ENCODE peak calls at places on chromosomes 2 and 18, in eight cellular contexts. One of them, this sample, is unnamed.

GRCh38 chr2:19786408-19787058 is 115.2 kb downstream of the TTC32 start:
- DNase-seq in caudate nucleus: no peak
- DNase-seq in CD8-positive, alpha-beta memory T cell: no peak
- DNase-seq in uterus: no peak
- DNase-seq in GOT3: no peak
- DNase-seq in ACHN: peak
- DNase-seq in NCI-H524: no peak
- DNase-seq in LHCN-M2: peak
- DNase-seq in this sample: no peak

GRCh38 chr18:62281684-62282083 is 43.4 kb upstream of the TNFRSF11A start:
- DNase-seq in caudate nucleus: no peak
- DNase-seq in CD8-positive, alpha-beta memory T cell: no peak
- DNase-seq in uterus: no peak
- DNase-seq in GOT3: no peak
- DNase-seq in ACHN: no peak
- DNase-seq in NCI-H524: no peak
- DNase-seq in LHCN-M2: peak
- DNase-seq in this sample: no peak

GRCh38 chr18:25896178-25896780 is 194.1 kb downstream of the SS18 start:
- DNase-seq in caudate nucleus: no peak
- DNase-seq in CD8-positive, alpha-beta memory T cell: no peak
- DNase-seq in uterus: peak
- DNase-seq in GOT3: no peak
- DNase-seq in ACHN: peak
- DNase-seq in NCI-H524: peak
- DNase-seq in LHCN-M2: peak
- DNase-seq in this sample: peak

GRCh38 chr2:197969391-197969893 is 165.0 kb downstream of the PLCL1 start:
- DNase-seq in caudate nucleus: no peak
- DNase-seq in CD8-positive, alpha-beta memory T cell: no peak
- DNase-seq in uterus: no peak
- DNase-seq in GOT3: no peak
- DNase-seq in ACHN: no peak
- DNase-seq in NCI-H524: no peak
- DNase-seq in LHCN-M2: no peak
- DNase-seq in this sample: no peak

GRCh38 chr2:108329771-108330170 is 41.1 kb downstream of the SULT1C2 start:
- DNase-seq in caudate nucleus: no peak
- DNase-seq in CD8-positive, alpha-beta memory T cell: no peak
- DNase-seq in uterus: no peak
- DNase-seq in GOT3: no peak
- DNase-seq in ACHN: no peak
- DNase-seq in NCI-H524: no peak
- DNase-seq in LHCN-M2: no peak
- DNase-seq in this sample: no peak

GRCh38 chr18:41459657-41460056 is 495.4 kb upstream of the PIK3C3 start:
- DNase-seq in caudate nucleus: no peak
- DNase-seq in CD8-positive, alpha-beta memory T cell: no peak
- DNase-seq in uterus: no peak
- DNase-seq in GOT3: no peak
- DNase-seq in ACHN: no peak
- DNase-seq in NCI-H524: no peak
- DNase-seq in LHCN-M2: no peak
- DNase-seq in this sample: no peak

GRCh38 chr2:120919771-120920437 is 184.2 kb downstream of the GLI2 start:
- DNase-seq in caudate nucleus: no peak
- DNase-seq in CD8-positive, alpha-beta memory T cell: no peak
- DNase-seq in uterus: no peak
- DNase-seq in GOT3: no peak
- DNase-seq in ACHN: no peak
- DNase-seq in NCI-H524: no peak
- DNase-seq in LHCN-M2: peak
- DNase-seq in this sample: no peak

GRCh38 chr2:99940963-99941362 is 201.4 kb downstream of the AFF3 start:
- DNase-seq in caudate nucleus: no peak
- DNase-seq in CD8-positive, alpha-beta memory T cell: no peak
- DNase-seq in uterus: no peak
- DNase-seq in GOT3: no peak
- DNase-seq in ACHN: no peak
- DNase-seq in NCI-H524: no peak
- DNase-seq in LHCN-M2: no peak
- DNase-seq in this sample: no peak

GRCh38 chr2:81895620-81896245 is 1591.2 kb upstream of the LRRTM1 start:
- DNase-seq in caudate nucleus: no peak
- DNase-seq in CD8-positive, alpha-beta memory T cell: no peak
- DNase-seq in uterus: no peak
- DNase-seq in GOT3: no peak
- DNase-seq in ACHN: peak
- DNase-seq in NCI-H524: no peak
- DNase-seq in LHCN-M2: no peak
- DNase-seq in this sample: no peak

GRCh38 chr18:23703057-23703986 is 14.1 kb downstream of the LAMA3 start:
- DNase-seq in caudate nucleus: peak
- DNase-seq in CD8-positive, alpha-beta memory T cell: peak
- DNase-seq in uterus: peak
- DNase-seq in GOT3: no peak
- DNase-seq in ACHN: peak
- DNase-seq in NCI-H524: peak
- DNase-seq in LHCN-M2: peak
- DNase-seq in this sample: peak

GRCh38 chr2:62084823-62085222 is 111.1 kb upstream of the B3GNT2 start:
- DNase-seq in caudate nucleus: no peak
- DNase-seq in CD8-positive, alpha-beta memory T cell: no peak
- DNase-seq in uterus: no peak
- DNase-seq in GOT3: no peak
- DNase-seq in ACHN: no peak
- DNase-seq in NCI-H524: no peak
- DNase-seq in LHCN-M2: no peak
- DNase-seq in this sample: no peak

GRCh38 chr2:100494712-100495111 is 24.4 kb downstream of the NMS start:
- DNase-seq in caudate nucleus: no peak
- DNase-seq in CD8-positive, alpha-beta memory T cell: no peak
- DNase-seq in uterus: no peak
- DNase-seq in GOT3: no peak
- DNase-seq in ACHN: no peak
- DNase-seq in NCI-H524: no peak
- DNase-seq in LHCN-M2: no peak
- DNase-seq in this sample: no peak

GRCh38 chr2:229591611-229592010 is 122.7 kb downstream of the DNER start:
- DNase-seq in caudate nucleus: peak
- DNase-seq in CD8-positive, alpha-beta memory T cell: no peak
- DNase-seq in uterus: no peak
- DNase-seq in GOT3: no peak
- DNase-seq in ACHN: no peak
- DNase-seq in NCI-H524: peak
- DNase-seq in LHCN-M2: no peak
- DNase-seq in this sample: no peak

GRCh38 chr2:69366-70344 is 23.4 kb upstream of the FAM110C start:
- DNase-seq in caudate nucleus: no peak
- DNase-seq in CD8-positive, alpha-beta memory T cell: no peak
- DNase-seq in uterus: no peak
- DNase-seq in GOT3: no peak
- DNase-seq in ACHN: peak
- DNase-seq in NCI-H524: no peak
- DNase-seq in LHCN-M2: no peak
- DNase-seq in this sample: peak

GRCh38 chr18:58392336-58393000 is 236.4 kb downstream of the ALPK2 start:
- DNase-seq in caudate nucleus: no peak
- DNase-seq in CD8-positive, alpha-beta memory T cell: no peak
- DNase-seq in uterus: peak
- DNase-seq in GOT3: no peak
- DNase-seq in ACHN: no peak
- DNase-seq in NCI-H524: no peak
- DNase-seq in LHCN-M2: no peak
- DNase-seq in this sample: no peak

GRCh38 chr2:1080984-1081383 is 130.3 kb downstream of the SNTG2 start:
- DNase-seq in caudate nucleus: no peak
- DNase-seq in CD8-positive, alpha-beta memory T cell: no peak
- DNase-seq in uterus: no peak
- DNase-seq in GOT3: no peak
- DNase-seq in ACHN: no peak
- DNase-seq in NCI-H524: no peak
- DNase-seq in LHCN-M2: no peak
- DNase-seq in this sample: no peak

GRCh38 chr2:235301202-235302076 is 192.4 kb upstream of the AGAP1 start:
- DNase-seq in caudate nucleus: no peak
- DNase-seq in CD8-positive, alpha-beta memory T cell: no peak
- DNase-seq in uterus: no peak
- DNase-seq in GOT3: no peak
- DNase-seq in ACHN: no peak
- DNase-seq in NCI-H524: no peak
- DNase-seq in LHCN-M2: no peak
- DNase-seq in this sample: no peak

GRCh38 chr2:170886391-170886790 is 42.7 kb upstream of the GORASP2 start:
- DNase-seq in caudate nucleus: no peak
- DNase-seq in CD8-positive, alpha-beta memory T cell: no peak
- DNase-seq in uterus: no peak
- DNase-seq in GOT3: no peak
- DNase-seq in ACHN: no peak
- DNase-seq in NCI-H524: no peak
- DNase-seq in LHCN-M2: peak
- DNase-seq in this sample: no peak

GRCh38 chr2:70627499-70627898 is 73.9 kb upstream of the TGFA start:
- DNase-seq in caudate nucleus: no peak
- DNase-seq in CD8-positive, alpha-beta memory T cell: no peak
- DNase-seq in uterus: no peak
- DNase-seq in GOT3: no peak
- DNase-seq in ACHN: no peak
- DNase-seq in NCI-H524: peak
- DNase-seq in LHCN-M2: peak
- DNase-seq in this sample: peak

GRCh38 chr2:201363857-201364560 is 6.9 kb upstream of the FLACC1 start:
- DNase-seq in caudate nucleus: no peak
- DNase-seq in CD8-positive, alpha-beta memory T cell: peak
- DNase-seq in uterus: no peak
- DNase-seq in GOT3: no peak
- DNase-seq in ACHN: peak
- DNase-seq in NCI-H524: peak
- DNase-seq in LHCN-M2: peak
- DNase-seq in this sample: no peak

GRCh38 chr2:101638156-101638809 is 59.2 kb upstream of the MAP4K4 start:
- DNase-seq in caudate nucleus: no peak
- DNase-seq in CD8-positive, alpha-beta memory T cell: no peak
- DNase-seq in uterus: no peak
- DNase-seq in GOT3: no peak
- DNase-seq in ACHN: no peak
- DNase-seq in NCI-H524: no peak
- DNase-seq in LHCN-M2: no peak
- DNase-seq in this sample: no peak

GRCh38 chr2:220090050-220090449 is 462.6 kb downstream of the SLC4A3 start:
- DNase-seq in caudate nucleus: no peak
- DNase-seq in CD8-positive, alpha-beta memory T cell: no peak
- DNase-seq in uterus: no peak
- DNase-seq in GOT3: no peak
- DNase-seq in ACHN: no peak
- DNase-seq in NCI-H524: no peak
- DNase-seq in LHCN-M2: no peak
- DNase-seq in this sample: no peak

GRCh38 chr2:226892729-226893128 is 56.9 kb downstream of the RHBDD1 start:
- DNase-seq in caudate nucleus: no peak
- DNase-seq in CD8-positive, alpha-beta memory T cell: no peak
- DNase-seq in uterus: peak
- DNase-seq in GOT3: no peak
- DNase-seq in ACHN: no peak
- DNase-seq in NCI-H524: no peak
- DNase-seq in LHCN-M2: no peak
- DNase-seq in this sample: no peak

GRCh38 chr2:134160793-134161504 is 92.9 kb upstream of the MGAT5 start:
- DNase-seq in caudate nucleus: no peak
- DNase-seq in CD8-positive, alpha-beta memory T cell: no peak
- DNase-seq in uterus: no peak
- DNase-seq in GOT3: no peak
- DNase-seq in ACHN: no peak
- DNase-seq in NCI-H524: peak
- DNase-seq in LHCN-M2: no peak
- DNase-seq in this sample: no peak

This sample was measured in NCI-H345.